ENCODE peak calls at places on chromosomes 5 and 9, in eight cellular contexts. P is coronary artery, M is BJ, R is fibroblast of lung, N is endothelial cell, Y is A673, K is astrocyte of the spinal cord, W is GM13976. A is an unnamed sample.

GRCh38 chr5:62412549-62413329 is at the start of gene IPO11:
- DNase-seq in P (peak), M (peak), R (peak), N (peak), Y (peak), K (peak), W (peak), A (peak)

GRCh38 chr9:110180713-110181434 is 27.1 kb downstream of the C9orf152 start:
- DNase-seq in P (no peak), M (peak), R (peak), N (no peak), Y (no peak), K (peak), W (no peak), A (no peak)

GRCh38 chr9:70036641-70037040 is 7.0 kb upstream of the MAMDC2 start:
- DNase-seq in P (no peak), M (no peak), R (no peak), N (no peak), Y (no peak), K (no peak), W (no peak), A (no peak)

GRCh38 chr9:114238471-114238870 is 83.1 kb downstream of the COL27A1 start:
- DNase-seq in P (peak), M (no peak), R (peak), N (no peak), Y (no peak), K (no peak), W (no peak), A (no peak)

GRCh38 chr5:137233726-137234125 is 265.4 kb downstream of the SPOCK1 start:
- DNase-seq in P (no peak), M (no peak), R (peak), N (no peak), Y (no peak), K (peak), W (no peak), A (no peak)

GRCh38 chr5:21049900-21050299 is 1061.9 kb upstream of the CDH18 start:
- DNase-seq in P (no peak), M (no peak), R (no peak), N (no peak), Y (no peak), K (no peak), W (no peak), A (no peak)

GRCh38 chr5:154276932-154277331 is 86.4 kb downstream of the GALNT10 start:
- DNase-seq in P (peak), M (peak), R (peak), N (no peak), Y (no peak), K (peak), W (no peak), A (no peak)

GRCh38 chr5:65815156-65815555 is 93.2 kb downstream of the NLN start:
- DNase-seq in P (no peak), M (no peak), R (no peak), N (no peak), Y (no peak), K (no peak), W (no peak), A (no peak)

GRCh38 chr5:36688722-36689121 is 82.3 kb downstream of the SLC1A3 start:
- DNase-seq in P (no peak), M (no peak), R (no peak), N (peak), Y (peak), K (no peak), W (no peak), A (no peak)

GRCh38 chr5:36701085-36701691 is 94.8 kb downstream of the SLC1A3 start:
- DNase-seq in P (no peak), M (no peak), R (no peak), N (no peak), Y (no peak), K (no peak), W (no peak), A (no peak)

GRCh38 chr5:91189480-91190332 is 193.4 kb downstream of the ARRDC3 start:
- DNase-seq in P (no peak), M (peak), R (peak), N (no peak), Y (no peak), K (peak), W (no peak), A (no peak)

DNA sequence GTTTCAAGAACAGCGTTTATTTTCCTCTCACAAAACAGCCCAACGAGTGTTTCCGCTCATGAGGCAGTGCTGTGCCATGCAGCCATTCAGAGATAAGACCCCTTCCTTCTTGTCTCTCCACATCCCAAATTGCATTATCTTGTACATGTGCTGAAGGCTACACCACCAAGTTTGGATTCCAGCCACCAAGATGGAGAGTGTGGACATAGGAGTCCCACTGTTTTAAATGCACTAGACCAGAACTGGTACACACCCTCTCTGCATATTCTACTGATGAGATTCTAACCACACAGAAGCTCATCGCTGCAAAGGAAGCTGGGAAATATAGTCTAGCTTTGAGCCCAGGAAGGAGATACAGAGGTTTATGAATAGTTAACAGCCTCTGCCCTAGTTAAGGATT is 509.4 kb downstream of the NFIB start:
- DNase-seq in P (no peak), M (no peak), R (peak), N (no peak), Y (peak), K (peak), W (no peak), A (no peak)
- TF ChIP-seq CTCF in P (no peak), M (no peak), R (no peak), N (no peak), Y (no peak), K (no peak), W (no peak), A (no peak)

DNA sequence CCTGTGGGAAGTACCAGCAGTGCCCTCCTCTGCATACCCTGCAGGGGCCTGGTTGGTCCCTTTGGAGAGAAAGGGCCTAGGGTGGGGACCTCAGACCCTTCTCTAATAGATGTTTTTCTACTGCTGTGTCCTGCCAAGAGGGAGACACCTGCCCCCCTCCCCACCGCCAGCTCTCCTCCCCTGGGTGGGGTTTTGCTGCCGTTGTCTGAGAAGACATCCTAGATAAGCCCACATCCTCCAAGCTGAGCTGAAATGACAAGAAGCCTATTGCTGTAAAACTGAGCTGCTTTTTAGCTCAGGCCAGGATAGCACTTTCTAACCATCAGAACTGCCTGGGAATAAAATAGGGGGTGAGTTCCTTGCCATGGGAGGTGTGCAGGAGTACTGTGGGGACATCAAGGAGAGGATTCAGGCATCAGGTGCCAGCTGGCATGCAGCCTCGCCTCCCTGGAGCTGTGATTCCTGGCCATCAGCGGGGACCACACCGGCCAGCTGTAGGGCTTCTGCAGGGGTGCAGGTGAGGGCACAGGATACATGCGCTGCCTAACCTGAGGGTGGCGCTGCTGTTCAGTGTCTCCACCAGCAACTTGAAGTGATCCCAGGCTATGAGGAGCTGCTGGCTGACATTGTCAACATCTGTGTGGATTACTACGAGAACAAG is 37.9 kb downstream of the CYFIP2 start:
- DNase-seq in P (no peak), M (no peak), R (no peak), N (peak), Y (no peak), K (no peak), W (no peak), A (no peak)
- TF ChIP-seq CTCF in P (no peak), M (peak), R (no peak), N (no peak), Y (peak), K (peak), W (peak), A (no peak)

GRCh38 chr9:135220601-135221575 is 133.4 kb downstream of the OLFM1 start:
- DNase-seq in P (no peak), M (no peak), R (no peak), N (no peak), Y (no peak), K (no peak), W (no peak), A (no peak)

GRCh38 chr9:135223831-135224230 is 136.4 kb downstream of the OLFM1 start:
- DNase-seq in P (no peak), M (no peak), R (no peak), N (no peak), Y (no peak), K (no peak), W (no peak), A (no peak)

GRCh38 chr9:135221576-135221950 is 134.1 kb downstream of the OLFM1 start:
- DNase-seq in P (no peak), M (no peak), R (no peak), N (no peak), Y (no peak), K (no peak), W (no peak), A (no peak)

GRCh38 chr9:135222991-135223760 is 135.7 kb downstream of the OLFM1 start:
- DNase-seq in P (no peak), M (no peak), R (no peak), N (no peak), Y (peak), K (no peak), W (no peak), A (no peak)

DNA sequence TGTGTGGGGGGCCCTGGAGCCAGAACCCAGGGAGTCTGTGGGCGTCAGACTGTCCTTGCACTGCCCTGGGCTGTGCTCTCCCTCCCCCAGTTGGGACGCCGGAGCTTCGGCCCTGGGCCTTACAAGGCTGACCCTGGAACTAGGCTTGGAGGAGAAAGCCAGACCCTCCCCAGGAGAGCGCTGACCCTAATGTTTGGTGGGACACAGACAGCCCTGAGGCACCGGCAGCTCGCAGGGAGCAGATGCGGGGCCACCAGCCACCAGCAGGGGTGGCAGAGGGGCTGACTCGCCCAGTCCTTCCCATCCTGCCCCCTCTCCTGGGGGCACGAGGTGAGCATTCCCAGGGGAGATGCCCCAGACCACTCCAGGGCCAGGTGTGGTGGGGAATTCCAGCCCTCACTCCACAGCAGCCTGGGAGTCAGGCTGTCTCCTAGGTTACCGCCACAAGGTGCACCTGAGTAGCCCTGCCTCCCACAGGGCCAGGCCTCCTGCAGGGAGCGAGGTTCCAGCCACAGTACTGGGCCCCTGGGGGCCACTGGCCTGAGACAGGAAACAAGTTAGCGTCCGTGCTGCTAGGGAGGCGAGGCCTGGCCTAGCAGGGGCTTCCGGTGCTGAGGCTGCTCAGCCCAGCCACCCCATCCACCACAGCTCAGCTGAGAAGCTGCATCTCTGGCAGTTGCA is 134.6 kb downstream of the OLFM1 start:
- DNase-seq in P (no peak), M (no peak), R (no peak), N (no peak), Y (no peak), K (no peak), W (no peak), A (no peak)
- TF ChIP-seq CTCF in P (no peak), M (no peak), R (no peak), N (peak), Y (peak), K (no peak), W (no peak), A (no peak)

DNA sequence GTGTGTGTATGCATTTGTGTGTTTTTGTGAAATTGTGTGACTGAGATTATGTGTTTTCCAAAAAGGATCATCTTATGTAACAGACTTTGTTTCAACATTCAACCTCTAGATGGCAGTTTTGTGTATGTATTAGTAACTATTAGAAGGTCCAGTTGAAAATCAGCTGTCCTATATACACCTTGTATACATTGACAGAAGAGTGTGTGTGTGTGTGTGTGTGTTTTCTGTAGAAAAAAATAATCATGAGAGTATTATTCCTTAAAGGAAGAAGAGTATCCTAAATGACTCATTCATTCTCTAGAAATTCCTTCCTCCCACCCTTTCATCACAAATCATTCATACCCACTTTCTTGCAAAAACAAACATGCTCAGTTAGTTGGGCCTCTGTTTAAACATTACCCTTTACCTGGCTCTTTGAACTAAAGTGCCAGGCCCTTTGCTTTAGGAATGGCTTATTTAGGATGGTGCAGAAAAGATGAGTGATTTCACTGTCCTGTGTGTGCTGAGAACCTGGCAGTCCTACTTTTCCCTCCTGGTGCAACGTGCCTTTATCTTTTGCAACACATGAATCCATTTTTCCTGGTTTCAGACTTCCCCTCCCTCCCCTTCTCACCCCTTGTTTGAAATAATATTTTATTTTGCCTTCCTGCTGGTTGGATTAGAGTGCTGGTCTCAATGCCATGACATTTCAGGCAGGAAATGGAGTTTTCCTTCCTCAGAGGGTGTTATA is 152.2 kb downstream of the ARHGAP26 start:
- DNase-seq in P (no peak), M (no peak), R (peak), N (no peak), Y (peak), K (peak), W (peak), A (no peak)
- TF ChIP-seq CTCF in P (peak), M (peak), R (no peak), N (no peak), Y (peak), K (peak), W (peak), A (peak)

GRCh38 chr9:21135736-21136135 is 5.9 kb downstream of the IFNW1 start:
- DNase-seq in P (no peak), M (no peak), R (no peak), N (no peak), Y (no peak), K (no peak), W (no peak), A (no peak)

GRCh38 chr9:21144620-21145019 is 3.0 kb upstream of the IFNW1 start:
- DNase-seq in P (no peak), M (no peak), R (no peak), N (no peak), Y (no peak), K (no peak), W (peak), A (no peak)

GRCh38 chr9:21137020-21137419 is 4.6 kb downstream of the IFNW1 start:
- DNase-seq in P (no peak), M (no peak), R (no peak), N (no peak), Y (no peak), K (no peak), W (no peak), A (no peak)

DNA sequence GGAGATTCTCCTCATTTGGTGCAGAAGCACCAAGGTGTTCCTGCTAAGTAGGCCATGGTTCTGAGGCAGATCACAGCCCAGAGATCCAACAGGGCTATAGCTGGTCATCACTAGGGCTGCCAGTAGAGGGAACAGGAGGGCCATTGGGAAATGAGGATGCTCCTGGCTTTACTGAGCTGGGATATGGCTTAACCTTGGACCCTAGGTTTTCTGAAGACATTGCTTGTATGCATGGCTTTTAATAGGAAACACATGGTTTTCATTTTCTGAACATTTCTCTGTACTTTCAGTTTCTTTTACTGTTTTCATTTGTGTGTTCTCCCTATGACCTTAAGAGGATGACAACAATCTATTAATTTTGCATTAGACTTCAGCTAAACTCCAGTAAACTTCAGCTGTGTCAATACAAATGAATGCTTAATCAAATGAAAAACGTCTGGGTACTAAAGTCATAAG is at the start of gene IFNW1:
- DNase-seq in P (no peak), M (no peak), R (no peak), N (peak), Y (no peak), K (no peak), W (peak), A (no peak)
- TF ChIP-seq CTCF in P (no peak), M (peak), R (peak), N (no peak), Y (no peak), K (peak), W (no peak), A (no peak)

DNA sequence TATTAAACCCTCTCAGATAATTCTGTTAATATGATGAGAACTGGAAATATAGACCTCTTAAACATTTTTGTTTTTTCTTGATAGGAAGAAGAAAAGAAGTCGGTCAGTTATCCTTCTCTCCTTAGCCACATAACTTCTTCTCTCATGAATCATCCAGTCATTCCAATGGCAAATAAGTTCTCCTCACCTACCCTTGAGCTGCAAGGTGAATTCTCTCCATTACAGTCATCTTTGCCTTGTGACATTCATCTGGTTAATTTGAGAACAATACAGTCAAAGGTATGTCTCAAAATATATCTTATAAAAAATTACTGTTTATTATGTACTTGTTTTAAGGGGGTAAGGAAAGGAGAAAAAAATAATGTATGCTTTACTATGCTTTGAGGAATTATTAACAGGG is 165.3 kb downstream of the MAN2A1 start:
- DNase-seq in P (no peak), M (no peak), R (peak), N (no peak), Y (no peak), K (no peak), W (no peak), A (no peak)
- TF ChIP-seq CTCF in P (no peak), M (no peak), R (no peak), N (no peak), Y (no peak), K (no peak), W (no peak), A (no peak)

GRCh38 chr9:34929506-34930102 is 28.5 kb upstream of the PHF24 start:
- DNase-seq in P (no peak), M (no peak), R (peak), N (peak), Y (peak), K (peak), W (peak), A (no peak)
- TF ChIP-seq CTCF in P (peak), M (peak), R (peak), N (peak), Y (peak), K (peak), W (peak), A (no peak)

DNA sequence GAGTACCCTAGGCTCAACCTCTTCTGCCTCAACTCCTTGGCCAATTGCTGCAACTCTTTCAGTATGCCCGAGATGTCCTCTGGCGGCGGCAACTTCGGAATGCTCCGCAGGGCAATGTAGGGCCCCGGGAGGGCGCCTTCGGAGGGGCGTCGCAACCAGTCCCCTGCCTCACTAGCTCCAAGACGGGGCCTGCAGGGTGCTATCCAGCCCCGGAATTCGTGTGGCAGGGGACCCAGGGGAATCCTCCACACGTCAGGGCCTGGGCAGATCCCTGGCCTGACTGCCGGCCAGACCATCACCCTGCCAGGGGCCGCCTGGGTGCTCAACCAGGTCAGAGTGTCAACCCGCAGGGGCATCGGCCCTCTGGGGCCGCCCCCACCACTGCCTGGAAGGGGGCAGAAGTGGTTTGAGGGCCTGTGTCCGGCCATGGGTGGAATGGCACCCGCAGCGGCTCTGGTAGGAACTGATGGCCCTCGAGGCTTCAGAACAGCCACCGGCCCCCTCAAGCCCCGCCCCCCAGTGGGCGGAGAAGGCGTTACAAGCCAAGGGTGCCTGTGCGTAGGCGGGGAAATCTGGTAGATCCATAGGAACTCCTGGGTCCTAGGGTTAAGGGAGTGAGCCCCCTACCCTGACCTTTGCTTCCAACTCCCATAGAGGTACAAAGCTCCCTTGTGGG is at the start of gene POU5F2:
- DNase-seq in P (no peak), M (no peak), R (no peak), N (no peak), Y (no peak), K (no peak), W (no peak), A (no peak)
- TF ChIP-seq CTCF in P (no peak), M (no peak), R (no peak), N (no peak), Y (no peak), K (no peak), W (no peak), A (no peak)

GRCh38 chr5:7805379-7805778 is 45.6 kb downstream of the CFAP90 start:
- DNase-seq in P (no peak), M (no peak), R (no peak), N (peak), Y (no peak), K (no peak), W (no peak), A (no peak)
- TF ChIP-seq CTCF in P (no peak), M (peak), R (peak), N (peak), Y (peak), K (peak), W (peak), A (no peak)